ENCODE peak calls at places on chromosome 10, in ten cellular contexts. T is GM19239; N is C1 segment of cervical spinal cord; F is iris pigment epithelial cell; Q is left cardiac atrium; E is activated naive CD4-positive, alpha-beta T cell; K is mesendoderm; Y is anterior cingulate cortex; H is MCF 10A; P is activated T-helper 1 cell treated with anti-CD3 and anti-CD28 coated beads, Interleukin-12 subunit alpha, Interleukin-12 subunit beta, Interleukin-2, Interleukin-4 antibody, amounts not matched to agents 30 ng/mL and 10 ng/mL and 1 ng/mL, durations not matched to agents 14 hours and 24 hours and 36 hours. M is an unnamed sample.
A peak's percentile ranks its signal among the peaks of the same experiment; 100 is the strongest.

GRCh38 chr10:86594535-86594934 is 59.8 kb upstream of the OPN4 start:
- DNase-seq in E (no peak), H (peak; percentile 75), Q (no peak), P (no peak), N (no peak), F (peak; percentile 60), T (no peak), K (peak; percentile 51), Y (no peak), M (no peak)

GRCh38 chr10:373516-374309 is 238.5 kb downstream of the ZMYND11 start:
- DNase-seq in T (no peak), F (peak; percentile 81), Y (no peak), N (no peak), K (peak; percentile 53), Q (no peak), P (no peak), E (no peak), H (peak; percentile 34), M (no peak)

GRCh38 chr10:85741626-85742300 is 624.8 kb downstream of the GRID1 start:
- DNase-seq in Y (no peak), Q (no peak), T (peak; percentile 28), F (no peak), K (no peak), H (no peak), N (no peak), E (no peak), P (no peak), M (no peak)

GRCh38 chr10:7488418-7488829 is 77.6 kb upstream of the SFMBT2 start:
- DNase-seq in H (peak; percentile 80), T (no peak), K (no peak), F (peak; percentile 64), N (no peak), P (no peak), Y (no peak), Q (no peak), E (no peak), M (no peak)

GRCh38 chr10:60942604-60943269 is 1.2 kb downstream of the RHOBTB1 start:
- DNase-seq in T (no peak), Q (peak; percentile 55), Y (peak; percentile 37), K (no peak), E (no peak), N (peak; percentile 73), H (no peak), P (peak; percentile 44), F (peak; percentile 76), M (no peak)

GRCh38 chr10:118571123-118571522 is 24.3 kb downstream of the PRLHR start:
- DNase-seq in P (no peak), H (no peak), K (no peak), F (no peak), Y (peak; percentile 24), N (peak; percentile 16), T (no peak), Q (no peak), E (no peak), M (peak; percentile 25)

GRCh38 chr10:63208981-63209380 is 75.9 kb downstream of the NRBF2 start:
- DNase-seq in K (peak; percentile 57), Q (no peak), P (no peak), E (no peak), F (peak; percentile 80), Y (no peak), T (no peak), N (no peak), H (peak; percentile 13), M (peak; percentile 71)

GRCh38 chr10:11354823-11355222 is 256.6 kb downstream of the USP6NL start:
- DNase-seq in N (no peak), Q (no peak), P (no peak), T (no peak), E (no peak), H (no peak), K (no peak), Y (no peak), F (no peak), M (no peak)

GRCh38 chr10:62498271-62498670 is 124.1 kb downstream of the ZNF365 start:
- DNase-seq in K (no peak), P (no peak), Y (no peak), F (no peak), H (no peak), N (no peak), E (no peak), Q (no peak), T (no peak), M (no peak)

GRCh38 chr10:72557362-72557761 is 68.5 kb downstream of the MICU1 start:
- DNase-seq in H (no peak), T (no peak), E (no peak), Q (no peak), K (no peak), F (peak; percentile 91), P (no peak), N (no peak), Y (no peak), M (no peak)

GRCh38 chr10:128066954-128067382 is 59.3 kb downstream of the MKI67 start:
- DNase-seq in Q (no peak), P (no peak), H (no peak), T (no peak), F (no peak), Y (no peak), N (no peak), K (no peak), E (no peak), M (no peak)

GRCh38 chr10:71331736-71332135 is 12.7 kb downstream of the SLC29A3 start:
- DNase-seq in K (no peak), Q (no peak), N (no peak), T (no peak), Y (no peak), H (no peak), P (no peak), E (no peak), F (no peak), M (peak; percentile 80)

GRCh38 chr10:44016589-44017482 is 368.1 kb downstream of the CXCL12 start:
- DNase-seq in F (no peak), N (no peak), K (no peak), P (no peak), T (no peak), Y (no peak), H (no peak), Q (no peak), E (no peak), M (no peak)

GRCh38 chr10:17068953-17069352 is 60.7 kb downstream of the CUBN start:
- DNase-seq in P (no peak), Y (no peak), Q (no peak), N (no peak), F (no peak), E (no peak), T (no peak), H (no peak), K (no peak), M (no peak)

GRCh38 chr10:79381804-79382221 is 34.5 kb downstream of the PPIF start:
- DNase-seq in N (no peak), T (no peak), H (no peak), F (peak; percentile 82), K (peak; percentile 80), E (no peak), Q (peak; percentile 81), Y (no peak), P (no peak), M (no peak)

GRCh38 chr10:52185256-52185655 is 128.8 kb upstream of the DKK1 start:
- DNase-seq in N (no peak), Q (no peak), E (no peak), F (no peak), H (no peak), P (no peak), Y (no peak), T (no peak), K (no peak), M (no peak)

GRCh38 chr10:48523212-48523819 is 81.6 kb downstream of the ARHGAP22 start:
- DNase-seq in F (peak; percentile 89), K (peak; percentile 83), H (no peak), N (no peak), Q (peak; percentile 74), P (no peak), T (no peak), E (no peak), Y (no peak), M (no peak)

GRCh38 chr10:11270858-11271179 is 253.1 kb downstream of the CELF2 start:
- DNase-seq in P (no peak), E (no peak), K (no peak), T (no peak), Q (no peak), Y (no peak), F (no peak), H (no peak), N (no peak), M (no peak)

GRCh38 chr10:17453377-17454091 is 861 bp downstream of the ST8SIA6 start:
- DNase-seq in T (no peak), K (peak; percentile 85), N (no peak), Q (peak; percentile 67), Y (no peak), F (peak; percentile 37), P (peak; percentile 19), E (peak; percentile 1), H (peak; percentile 70), M (no peak)

GRCh38 chr10:22321831-22322662 is 1.1 kb downstream of the BMI1 start:
- DNase-seq in Y (no peak), F (no peak), K (no peak), P (peak; percentile 12), N (peak; percentile 61), H (peak; percentile 25), Q (peak; percentile 52), T (no peak), E (no peak), M (peak; percentile 42)

GRCh38 chr10:102673961-102674511 is 29.8 kb downstream of the TRIM8 start:
- DNase-seq in P (peak; percentile 69), T (no peak), N (peak; percentile 46), F (peak; percentile 84), E (no peak), Y (peak; percentile 73), Q (peak; percentile 72), H (peak; percentile 52), K (peak; percentile 75), M (peak; percentile 69)

GRCh38 chr10:124344266-124344590 is 74.5 kb downstream of the OAT start:
- DNase-seq in N (no peak), K (no peak), T (no peak), P (no peak), Y (no peak), Q (no peak), H (no peak), F (no peak), E (no peak), M (no peak)

GRCh38 chr10:98268694-98269386 is 846 bp upstream of the LOXL4 start:
- DNase-seq in F (no peak), Y (no peak), K (peak; percentile 47), H (no peak), Q (no peak), E (no peak), P (no peak), T (no peak), N (no peak), M (no peak)

GRCh38 chr10:78629773-78630172 is 439.0 kb upstream of the ZMIZ1 start:
- DNase-seq in K (no peak), N (no peak), E (no peak), Y (no peak), P (no peak), H (no peak), T (no peak), Q (no peak), F (no peak), M (no peak)

GRCh38 chr10:71666607-71667373 is 52.8 kb downstream of the C10orf105 start:
- DNase-seq in P (no peak), T (no peak), E (no peak), Q (no peak), N (no peak), K (no peak), H (no peak), F (no peak), Y (no peak), M (no peak)

GRCh38 chr10:129537178-129537577 is 70.1 kb downstream of the MGMT start:
- DNase-seq in E (no peak), P (no peak), N (no peak), F (no peak), Y (no peak), Q (no peak), H (no peak), T (no peak), K (no peak), M (no peak)

GRCh38 chr10:77391605-77392235 is 245.9 kb downstream of the KCNMA1 start:
- DNase-seq in Y (peak; percentile 79), E (no peak), K (peak; percentile 94), P (no peak), N (peak; percentile 57), H (peak; percentile 82), Q (peak; percentile 75), F (peak; percentile 78), T (no peak), M (peak; percentile 65)

GRCh38 chr10:12742776-12743175 is 258.7 kb downstream of the CCDC3 start:
- DNase-seq in Y (no peak), K (no peak), T (no peak), P (no peak), N (no peak), E (no peak), Q (no peak), F (no peak), H (no peak), M (no peak)

M was measured in G401.